ENCODE peak calls at places on chromosomes 7 and 10, in eight cellular contexts. J, R, M, I, E, B, V and U are unnamed samples.

GRCh38 chr10:109287858-109288257 is 635.5 kb downstream of the XPNPEP1 start:
- DNase-seq in J (no peak), R (no peak), M (no peak), I (no peak), E (no peak), B (no peak), V (no peak), U (no peak)

GRCh38 chr7:44757311-44757710 is 8.7 kb downstream of the ZMIZ2 start:
- DNase-seq in J (no peak), R (no peak), M (no peak), I (no peak), E (no peak), B (no peak), V (no peak), U (peak)

GRCh38 chr7:10934292-10934691 is 39.4 kb upstream of the PHF14 start:
- DNase-seq in J (no peak), R (no peak), M (no peak), I (no peak), E (no peak), B (no peak), V (no peak), U (no peak)

GRCh38 chr10:128630787-128631252 is 504.6 kb upstream of the MKI67 start:
- DNase-seq in J (no peak), R (no peak), M (no peak), I (no peak), E (no peak), B (no peak), V (no peak), U (no peak)

GRCh38 chr10:47458466-47459154 is 25.3 kb downstream of the ANXA8 start:
- DNase-seq in J (no peak), R (no peak), M (no peak), I (peak), E (no peak), B (no peak), V (no peak), U (no peak)

GRCh38 chr10:14074062-14074884 is 256.5 kb downstream of the FRMD4A start:
- DNase-seq in J (peak), R (no peak), M (peak), I (peak), E (peak), B (no peak), V (no peak), U (peak)

GRCh38 chr10:88926484-88927249 is 25.9 kb downstream of the ACTA2 start:
- DNase-seq in J (no peak), R (no peak), M (no peak), I (no peak), E (no peak), B (no peak), V (no peak), U (no peak)

GRCh38 chr7:1575809-1576208 is 6.0 kb upstream of the PSMG3 start:
- DNase-seq in J (no peak), R (no peak), M (no peak), I (no peak), E (no peak), B (no peak), V (no peak), U (no peak)

GRCh38 chr7:18727094-18727870 is 231.7 kb downstream of the HDAC9 start:
- DNase-seq in J (no peak), R (no peak), M (no peak), I (no peak), E (no peak), B (no peak), V (no peak), U (no peak)

GRCh38 chr7:105826143-105826542 is 50.3 kb downstream of the ATXN7L1 start:
- DNase-seq in J (no peak), R (no peak), M (no peak), I (no peak), E (no peak), B (no peak), V (no peak), U (no peak)

GRCh38 chr10:112587709-112588108 is 140.7 kb downstream of the VTI1A start:
- DNase-seq in J (no peak), R (no peak), M (no peak), I (no peak), E (no peak), B (no peak), V (no peak), U (no peak)

GRCh38 chr7:1617957-1618356 is 48.1 kb upstream of the PSMG3 start:
- DNase-seq in J (no peak), R (no peak), M (no peak), I (no peak), E (no peak), B (no peak), V (no peak), U (no peak)

GRCh38 chr7:74028321-74028812 is 394 bp downstream of the ELN start:
- DNase-seq in J (no peak), R (no peak), M (peak), I (no peak), E (no peak), B (no peak), V (no peak), U (no peak)

GRCh38 chr10:11178606-11179221 is 161.0 kb downstream of the CELF2 start:
- DNase-seq in J (peak), R (peak), M (no peak), I (peak), E (no peak), B (no peak), V (peak), U (no peak)

GRCh38 chr10:30172096-30172495 is 112.7 kb upstream of the JCAD start:
- DNase-seq in J (no peak), R (no peak), M (no peak), I (no peak), E (no peak), B (no peak), V (no peak), U (no peak)

GRCh38 chr7:22949944-22950343 is 64.0 kb downstream of the HYCC1 start:
- DNase-seq in J (no peak), R (no peak), M (no peak), I (no peak), E (no peak), B (no peak), V (no peak), U (no peak)

GRCh38 chr7:159032753-159033472 is 111.8 kb downstream of the VIPR2 start:
- DNase-seq in J (no peak), R (no peak), M (no peak), I (no peak), E (no peak), B (no peak), V (no peak), U (no peak)

GRCh38 chr7:108335264-108335918 is 120.8 kb downstream of the NRCAM start:
- DNase-seq in J (peak), R (no peak), M (peak), I (no peak), E (peak), B (peak), V (peak), U (peak)

GRCh38 chr10:115992554-115992953 is 280.5 kb downstream of the GFRA1 start:
- DNase-seq in J (no peak), R (no peak), M (peak), I (no peak), E (no peak), B (no peak), V (peak), U (no peak)

GRCh38 chr10:3419719-3420495 is 247.3 kb upstream of the PITRM1 start:
- DNase-seq in J (no peak), R (no peak), M (no peak), I (no peak), E (no peak), B (no peak), V (no peak), U (no peak)

GRCh38 chr10:68067508-68067907 is 7.6 kb downstream of the HERC4 start:
- DNase-seq in J (no peak), R (no peak), M (no peak), I (no peak), E (no peak), B (no peak), V (no peak), U (no peak)

GRCh38 chr10:105063796-105064195 is 422.7 kb downstream of the SORCS3 start:
- DNase-seq in J (peak), R (no peak), M (peak), I (peak), E (no peak), B (peak), V (peak), U (peak)

GRCh38 chr10:11036424-11037011 is 18.8 kb downstream of the CELF2 start:
- DNase-seq in J (peak), R (no peak), M (no peak), I (peak), E (no peak), B (peak), V (peak), U (peak)

GRCh38 chr10:64534616-64535015 is 1013.4 kb downstream of the REEP3 start:
- DNase-seq in J (no peak), R (no peak), M (no peak), I (no peak), E (no peak), B (no peak), V (no peak), U (no peak)

GRCh38 chr10:121800146-121800545 is 127.7 kb downstream of the ATE1 start:
- DNase-seq in J (no peak), R (no peak), M (no peak), I (no peak), E (no peak), B (no peak), V (no peak), U (no peak)